ENCODE peak calls at places on chromosomes 13 and 19, in five cellular contexts. One of them, this sample, is unnamed.

GRCh38 chr19:11856568-11857264 is 8.2 kb downstream of the ZNF439 start:
- DNase-seq in psoas muscle: no peak
- DNase-seq in naive thymus-derived CD4-positive, alpha-beta T cell: no peak
- DNase-seq in ovary: no peak
- DNase-seq in CD4-positive, CD25-positive, alpha-beta regulatory T cell: no peak
- DNase-seq in this sample: no peak

GRCh38 chr19:51691122-51692064 is 1.7 kb upstream of the SPACA6 start:
- DNase-seq in psoas muscle: no peak
- DNase-seq in naive thymus-derived CD4-positive, alpha-beta T cell: no peak
- DNase-seq in ovary: peak; percentile 51
- DNase-seq in CD4-positive, CD25-positive, alpha-beta regulatory T cell: no peak
- DNase-seq in this sample: no peak

GRCh38 chr19:28567834-28568233 is 645.1 kb downstream of the UQCRFS1 start:
- DNase-seq in psoas muscle: no peak
- DNase-seq in naive thymus-derived CD4-positive, alpha-beta T cell: no peak
- DNase-seq in ovary: no peak
- DNase-seq in CD4-positive, CD25-positive, alpha-beta regulatory T cell: no peak
- DNase-seq in this sample: no peak

GRCh38 chr13:74062933-74063332 is 71.3 kb downstream of the KLF12 start:
- DNase-seq in psoas muscle: peak; percentile 77
- DNase-seq in naive thymus-derived CD4-positive, alpha-beta T cell: no peak
- DNase-seq in ovary: peak; percentile 25
- DNase-seq in CD4-positive, CD25-positive, alpha-beta regulatory T cell: no peak
- DNase-seq in this sample: peak; percentile 33

GRCh38 chr13:94780421-94780820 is 68.1 kb upstream of the SOX21 start:
- DNase-seq in psoas muscle: no peak
- DNase-seq in naive thymus-derived CD4-positive, alpha-beta T cell: no peak
- DNase-seq in ovary: no peak
- DNase-seq in CD4-positive, CD25-positive, alpha-beta regulatory T cell: no peak
- DNase-seq in this sample: no peak

GRCh38 chr19:31880283-31880682 is 465.1 kb upstream of the ZNF507 start:
- DNase-seq in psoas muscle: no peak
- DNase-seq in naive thymus-derived CD4-positive, alpha-beta T cell: no peak
- DNase-seq in ovary: no peak
- DNase-seq in CD4-positive, CD25-positive, alpha-beta regulatory T cell: no peak
- DNase-seq in this sample: no peak

GRCh38 chr13:70812481-70812880 is 704.2 kb upstream of the KLHL1 start:
- DNase-seq in psoas muscle: no peak
- DNase-seq in naive thymus-derived CD4-positive, alpha-beta T cell: no peak
- DNase-seq in ovary: no peak
- DNase-seq in CD4-positive, CD25-positive, alpha-beta regulatory T cell: no peak
- DNase-seq in this sample: no peak

GRCh38 chr19:31541396-31541795 is 192.2 kb upstream of the TSHZ3 start:
- DNase-seq in psoas muscle: no peak
- DNase-seq in naive thymus-derived CD4-positive, alpha-beta T cell: no peak
- DNase-seq in ovary: no peak
- DNase-seq in CD4-positive, CD25-positive, alpha-beta regulatory T cell: no peak
- DNase-seq in this sample: no peak

GRCh38 chr13:72109863-72110262 is 242.9 kb upstream of the DACH1 start:
- DNase-seq in psoas muscle: no peak
- DNase-seq in naive thymus-derived CD4-positive, alpha-beta T cell: no peak
- DNase-seq in ovary: no peak
- DNase-seq in CD4-positive, CD25-positive, alpha-beta regulatory T cell: no peak
- DNase-seq in this sample: no peak

GRCh38 chr13:42707596-42707995 is 73.8 kb upstream of the FAM216B start:
- DNase-seq in psoas muscle: no peak
- DNase-seq in naive thymus-derived CD4-positive, alpha-beta T cell: no peak
- DNase-seq in ovary: no peak
- DNase-seq in CD4-positive, CD25-positive, alpha-beta regulatory T cell: no peak
- DNase-seq in this sample: no peak

GRCh38 chr19:5961969-5962945 is 15.7 kb downstream of the RANBP3 start:
- DNase-seq in psoas muscle: no peak
- DNase-seq in naive thymus-derived CD4-positive, alpha-beta T cell: peak; percentile 42
- DNase-seq in ovary: no peak
- DNase-seq in CD4-positive, CD25-positive, alpha-beta regulatory T cell: peak; percentile 89
- DNase-seq in this sample: peak; percentile 89

GRCh38 chr13:112618501-112618900 is 30.5 kb upstream of the TUBGCP3 start:
- DNase-seq in psoas muscle: no peak
- DNase-seq in naive thymus-derived CD4-positive, alpha-beta T cell: no peak
- DNase-seq in ovary: no peak
- DNase-seq in CD4-positive, CD25-positive, alpha-beta regulatory T cell: no peak
- DNase-seq in this sample: no peak

GRCh38 chr13:41561179-41561578 is 103.8 kb downstream of the RGCC start:
- DNase-seq in psoas muscle: no peak
- DNase-seq in naive thymus-derived CD4-positive, alpha-beta T cell: no peak
- DNase-seq in ovary: no peak
- DNase-seq in CD4-positive, CD25-positive, alpha-beta regulatory T cell: no peak
- DNase-seq in this sample: no peak

GRCh38 chr19:12293771-12294307 is 844 bp downstream of the ZNF44 start:
- DNase-seq in psoas muscle: peak; percentile 77
- DNase-seq in naive thymus-derived CD4-positive, alpha-beta T cell: peak; percentile 25
- DNase-seq in ovary: peak; percentile 56
- DNase-seq in CD4-positive, CD25-positive, alpha-beta regulatory T cell: peak; percentile 48
- DNase-seq in this sample: peak; percentile 70

GRCh38 chr13:66405908-66406802 is 824.0 kb downstream of the PCDH9 start:
- DNase-seq in psoas muscle: no peak
- DNase-seq in naive thymus-derived CD4-positive, alpha-beta T cell: no peak
- DNase-seq in ovary: no peak
- DNase-seq in CD4-positive, CD25-positive, alpha-beta regulatory T cell: no peak
- DNase-seq in this sample: no peak

GRCh38 chr19:3324405-3324856 is 42.0 kb upstream of the NFIC start:
- DNase-seq in psoas muscle: peak; percentile 80
- DNase-seq in naive thymus-derived CD4-positive, alpha-beta T cell: peak; percentile 63
- DNase-seq in ovary: peak; percentile 60
- DNase-seq in CD4-positive, CD25-positive, alpha-beta regulatory T cell: peak; percentile 60
- DNase-seq in this sample: peak; percentile 55

GRCh38 chr13:84563611-84564010 is 681.3 kb upstream of the SLITRK1 start:
- DNase-seq in psoas muscle: no peak
- DNase-seq in naive thymus-derived CD4-positive, alpha-beta T cell: no peak
- DNase-seq in ovary: no peak
- DNase-seq in CD4-positive, CD25-positive, alpha-beta regulatory T cell: no peak
- DNase-seq in this sample: no peak

GRCh38 chr19:3833578-3834348 is 35.1 kb downstream of the ZFR2 start:
- DNase-seq in psoas muscle: no peak
- DNase-seq in naive thymus-derived CD4-positive, alpha-beta T cell: no peak
- DNase-seq in ovary: no peak
- DNase-seq in CD4-positive, CD25-positive, alpha-beta regulatory T cell: no peak
- DNase-seq in this sample: no peak

GRCh38 chr13:40672310-40673060 is 6.0 kb upstream of the FOXO1 start:
- DNase-seq in psoas muscle: no peak
- DNase-seq in naive thymus-derived CD4-positive, alpha-beta T cell: no peak
- DNase-seq in ovary: no peak
- DNase-seq in CD4-positive, CD25-positive, alpha-beta regulatory T cell: no peak
- DNase-seq in this sample: no peak

GRCh38 chr19:54918499-54918898 is 12.6 kb downstream of the NCR1 start:
- DNase-seq in psoas muscle: no peak
- DNase-seq in naive thymus-derived CD4-positive, alpha-beta T cell: no peak
- DNase-seq in ovary: no peak
- DNase-seq in CD4-positive, CD25-positive, alpha-beta regulatory T cell: no peak
- DNase-seq in this sample: no peak

GRCh38 chr19:2587001-2587719 is 111.2 kb downstream of the GADD45B start:
- DNase-seq in psoas muscle: no peak
- DNase-seq in naive thymus-derived CD4-positive, alpha-beta T cell: no peak
- DNase-seq in ovary: no peak
- DNase-seq in CD4-positive, CD25-positive, alpha-beta regulatory T cell: no peak
- DNase-seq in this sample: no peak

GRCh38 chr19:55105237-55105636 is 12.2 kb downstream of the PPP1R12C start:
- DNase-seq in psoas muscle: no peak
- DNase-seq in naive thymus-derived CD4-positive, alpha-beta T cell: no peak
- DNase-seq in ovary: no peak
- DNase-seq in CD4-positive, CD25-positive, alpha-beta regulatory T cell: no peak
- DNase-seq in this sample: no peak

GRCh38 chr13:31951215-31951678 is 80.3 kb upstream of the FRY start:
- DNase-seq in psoas muscle: peak; percentile 75
- DNase-seq in naive thymus-derived CD4-positive, alpha-beta T cell: no peak
- DNase-seq in ovary: no peak
- DNase-seq in CD4-positive, CD25-positive, alpha-beta regulatory T cell: no peak
- DNase-seq in this sample: no peak

GRCh38 chr13:59261928-59262488 is 901.7 kb downstream of the DIAPH3 start:
- DNase-seq in psoas muscle: no peak
- DNase-seq in naive thymus-derived CD4-positive, alpha-beta T cell: no peak
- DNase-seq in ovary: no peak
- DNase-seq in CD4-positive, CD25-positive, alpha-beta regulatory T cell: no peak
- DNase-seq in this sample: no peak

GRCh38 chr13:110551284-110551683 is 10.2 kb downstream of the RAB20 start:
- DNase-seq in psoas muscle: no peak
- DNase-seq in naive thymus-derived CD4-positive, alpha-beta T cell: no peak
- DNase-seq in ovary: no peak
- DNase-seq in CD4-positive, CD25-positive, alpha-beta regulatory T cell: no peak
- DNase-seq in this sample: no peak

GRCh38 chr13:37148501-37148900 is 43.0 kb upstream of the CSNK1A1L start:
- DNase-seq in psoas muscle: no peak
- DNase-seq in naive thymus-derived CD4-positive, alpha-beta T cell: no peak
- DNase-seq in ovary: no peak
- DNase-seq in CD4-positive, CD25-positive, alpha-beta regulatory T cell: no peak
- DNase-seq in this sample: no peak

GRCh38 chr13:112587767-112588489 is at the start of gene TUBGCP3:
- DNase-seq in psoas muscle: peak; percentile 92
- DNase-seq in naive thymus-derived CD4-positive, alpha-beta T cell: peak; percentile 66
- DNase-seq in ovary: peak; percentile 86
- DNase-seq in CD4-positive, CD25-positive, alpha-beta regulatory T cell: peak; percentile 77
- DNase-seq in this sample: peak; percentile 56

DNA sequence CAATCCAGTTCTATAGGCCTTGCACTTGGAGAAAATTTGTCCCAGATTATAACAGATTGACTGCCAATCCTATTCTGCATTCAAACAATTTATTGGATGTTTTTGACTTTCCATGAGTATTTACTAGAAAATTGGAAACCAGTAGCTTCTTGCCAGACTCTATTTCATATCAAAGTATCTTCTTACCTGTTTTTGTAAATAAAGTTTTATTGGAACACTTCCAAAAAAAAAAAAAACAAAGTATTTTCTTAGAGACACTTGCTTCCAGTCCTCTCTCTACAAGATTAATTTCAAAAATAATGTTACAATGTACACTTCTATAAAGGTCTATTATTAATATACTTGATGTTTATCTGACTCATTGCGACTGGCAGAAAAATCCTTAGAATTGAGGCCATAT is 209.2 kb upstream of the PCDH9 start:
- DNase-seq in psoas muscle: no peak
- DNase-seq in naive thymus-derived CD4-positive, alpha-beta T cell: no peak
- DNase-seq in ovary: no peak
- DNase-seq in CD4-positive, CD25-positive, alpha-beta regulatory T cell: no peak
- DNase-seq in this sample: no peak
- H3K4me1 ChIP-seq in psoas muscle: no peaks in the 10 kb centered on the region
- H3K4me1 ChIP-seq in naive thymus-derived CD4-positive, alpha-beta T cell: no peaks in the 10 kb centered on the region
- H3K4me1 ChIP-seq in ovary: no peaks in the 10 kb centered on the region
- H3K4me1 ChIP-seq in CD4-positive, CD25-positive, alpha-beta regulatory T cell: no peaks in the 10 kb centered on the region
- H3K4me1 ChIP-seq in this sample: no peaks in the 10 kb centered on the region

GRCh38 chr19:9474975-9475374 is 23.4 kb downstream of the ZNF560 start:
- DNase-seq in psoas muscle: no peak
- DNase-seq in naive thymus-derived CD4-positive, alpha-beta T cell: no peak
- DNase-seq in ovary: no peak
- DNase-seq in CD4-positive, CD25-positive, alpha-beta regulatory T cell: no peak
- DNase-seq in this sample: no peak
- H3K9me3 ChIP-seq in psoas muscle: peaks cover 22% of the 10 kb centered on the region
- H3K9me3 ChIP-seq in naive thymus-derived CD4-positive, alpha-beta T cell: no peaks in the 10 kb centered on the region
- H3K9me3 ChIP-seq in ovary: no peaks in the 10 kb centered on the region
- H3K9me3 ChIP-seq in CD4-positive, CD25-positive, alpha-beta regulatory T cell: peaks cover 30% of the 10 kb centered on the region
- H3K9me3 ChIP-seq in this sample: peaks cover 1% of the 10 kb centered on the region

GRCh38 chr13:30112602-30113435 is 194.5 kb downstream of the KATNAL1 start:
- DNase-seq in psoas muscle: peak; percentile 89
- DNase-seq in naive thymus-derived CD4-positive, alpha-beta T cell: peak; percentile 63
- DNase-seq in ovary: peak; percentile 82
- DNase-seq in CD4-positive, CD25-positive, alpha-beta regulatory T cell: peak; percentile 81
- DNase-seq in this sample: peak; percentile 69
- H3K4me3 ChIP-seq in psoas muscle: peak overlapping the region; percentile 43
- H3K4me3 ChIP-seq in naive thymus-derived CD4-positive, alpha-beta T cell: no peak overlapping the region
- H3K4me3 ChIP-seq in ovary: no peak overlapping the region
- H3K4me3 ChIP-seq in CD4-positive, CD25-positive, alpha-beta regulatory T cell: peak overlapping the region; percentile 81
- H3K4me3 ChIP-seq in this sample: no peak overlapping the region

GRCh38 chr19:1412323-1412923 is 5.0 kb downstream of the DAZAP1 start:
- DNase-seq in psoas muscle: no peak
- DNase-seq in naive thymus-derived CD4-positive, alpha-beta T cell: no peak
- DNase-seq in ovary: no peak
- DNase-seq in CD4-positive, CD25-positive, alpha-beta regulatory T cell: no peak
- DNase-seq in this sample: no peak
- H3K4me1 ChIP-seq in psoas muscle: peaks cover 77% of the 10 kb centered on the region
- H3K4me1 ChIP-seq in naive thymus-derived CD4-positive, alpha-beta T cell: peaks cover 45% of the 10 kb centered on the region
- H3K4me1 ChIP-seq in ovary: peaks cover 55% of the 10 kb centered on the region
- H3K4me1 ChIP-seq in CD4-positive, CD25-positive, alpha-beta regulatory T cell: peaks cover 76% of the 10 kb centered on the region
- H3K4me1 ChIP-seq in this sample: peaks cover 64% of the 10 kb centered on the region

DNA sequence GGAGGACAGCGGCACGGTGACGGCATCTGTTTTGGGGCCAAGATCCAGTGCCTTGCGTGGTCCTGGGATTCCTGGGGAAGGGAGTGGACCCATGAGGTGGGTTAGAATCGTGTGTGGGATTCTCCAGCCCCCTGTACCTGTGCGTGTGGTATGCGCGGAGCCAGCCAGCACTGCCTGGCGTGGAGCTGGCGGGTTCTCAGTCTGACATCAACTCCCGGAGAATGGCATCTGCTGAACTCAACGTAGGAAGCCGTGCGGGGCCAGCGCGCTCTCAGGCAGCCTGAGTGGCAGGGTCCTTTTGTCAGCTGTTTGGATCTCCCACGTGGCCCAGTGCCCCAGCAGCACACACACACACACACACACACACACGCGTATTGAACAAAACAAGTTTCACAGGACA is 28.2 kb downstream of the ATP4B start:
- DNase-seq in psoas muscle: no peak
- DNase-seq in naive thymus-derived CD4-positive, alpha-beta T cell: no peak
- DNase-seq in ovary: no peak
- DNase-seq in CD4-positive, CD25-positive, alpha-beta regulatory T cell: no peak
- DNase-seq in this sample: peak; percentile 10
- H3K9me3 ChIP-seq in psoas muscle: no peaks in the 10 kb centered on the region
- H3K9me3 ChIP-seq in naive thymus-derived CD4-positive, alpha-beta T cell: no peaks in the 10 kb centered on the region
- H3K9me3 ChIP-seq in ovary: no peaks in the 10 kb centered on the region
- H3K9me3 ChIP-seq in CD4-positive, CD25-positive, alpha-beta regulatory T cell: no peaks in the 10 kb centered on the region
- H3K9me3 ChIP-seq in this sample: no peaks in the 10 kb centered on the region

This sample was measured in CD8-positive, alpha-beta memory T cell.